ENCODE peak calls at places on chromosomes 1 and 21, in four cellular contexts. Z, I, L and X are unnamed samples.

GRCh38 chr1:92909321-92909720 is 51.9 kb downstream of the DIPK1A start:
- DNase-seq in Z (peak; percentile 95), I (peak; percentile 94), L (no peak), X (peak; percentile 97)

GRCh38 chr1:180264595-180264994 is 34.5 kb downstream of the LHX4 start:
- DNase-seq in Z (no peak), I (no peak), L (no peak), X (no peak)

GRCh38 chr21:37373539-37373938 is 7.0 kb downstream of the DYRK1A start:
- DNase-seq in Z (no peak), I (no peak), L (no peak), X (peak; percentile 59)

GRCh38 chr1:39757501-39757900 is 13.6 kb downstream of the OXCT2 start:
- DNase-seq in Z (no peak), I (no peak), L (no peak), X (no peak)

GRCh38 chr1:33149453-33150190 is 32.2 kb downstream of the TRIM62 start:
- DNase-seq in Z (no peak), I (no peak), L (no peak), X (peak; percentile 91)

GRCh38 chr1:8082945-8083344 is 56.8 kb upstream of the ERRFI1 start:
- DNase-seq in Z (peak; percentile 84), I (peak; percentile 90), L (no peak), X (peak; percentile 41)

GRCh38 chr1:87336623-87337067 is 8.0 kb downstream of the LMO4 start:
- DNase-seq in Z (no peak), I (no peak), L (no peak), X (no peak)

GRCh38 chr1:10960954-10961833 is 51.3 kb upstream of the TARDBP start:
- DNase-seq in Z (peak; percentile 56), I (peak; percentile 46), L (peak; percentile 98), X (peak; percentile 85)

GRCh38 chr1:44707959-44708831 is 22.8 kb downstream of the RNU5D-1 start:
- DNase-seq in Z (peak; percentile 45), I (peak; percentile 47), L (peak; percentile 88), X (peak; percentile 57)

GRCh38 chr1:193322218-193322617 is 135.8 kb upstream of the B3GALT2 start:
- DNase-seq in Z (peak; percentile 84), I (peak; percentile 89), L (peak; percentile 12), X (peak; percentile 76)

GRCh38 chr1:88695781-88696180 is 11.7 kb downstream of the PKN2 start:
- DNase-seq in Z (peak; percentile 33), I (peak; percentile 59), L (no peak), X (peak; percentile 29)

GRCh38 chr1:6956488-6957159 is 171.4 kb downstream of the CAMTA1 start:
- DNase-seq in Z (no peak), I (no peak), L (peak; percentile 81), X (peak; percentile 19)

GRCh38 chr21:42262826-42263225 is 43.9 kb downstream of the ABCG1 start:
- DNase-seq in Z (peak; percentile 24), I (no peak), L (no peak), X (peak; percentile 77)

GRCh38 chr1:92315766-92316413 is 17.0 kb downstream of the RPAP2 start:
- DNase-seq in Z (no peak), I (no peak), L (no peak), X (no peak)

GRCh38 chr21:32826317-32827167 is 55.0 kb upstream of the PAXBP1 start:
- DNase-seq in Z (peak; percentile 63), I (peak; percentile 58), L (peak; percentile 81), X (peak; percentile 72)

GRCh38 chr1:101496109-101496508 is 259.3 kb downstream of the S1PR1 start:
- DNase-seq in Z (no peak), I (no peak), L (no peak), X (no peak)

GRCh38 chr1:87968259-87968955 is 639.7 kb downstream of the LMO4 start:
- DNase-seq in Z (peak; percentile 69), I (peak; percentile 92), L (peak; percentile 56), X (peak; percentile 37)

GRCh38 chr1:226438007-226438406 is 30.1 kb upstream of the PARP1 start:
- DNase-seq in Z (no peak), I (no peak), L (peak; percentile 47), X (peak; percentile 70)

GRCh38 chr1:69673301-69673700 is 105.6 kb downstream of the LRRC7 start:
- DNase-seq in Z (no peak), I (no peak), L (no peak), X (no peak)

DNA sequence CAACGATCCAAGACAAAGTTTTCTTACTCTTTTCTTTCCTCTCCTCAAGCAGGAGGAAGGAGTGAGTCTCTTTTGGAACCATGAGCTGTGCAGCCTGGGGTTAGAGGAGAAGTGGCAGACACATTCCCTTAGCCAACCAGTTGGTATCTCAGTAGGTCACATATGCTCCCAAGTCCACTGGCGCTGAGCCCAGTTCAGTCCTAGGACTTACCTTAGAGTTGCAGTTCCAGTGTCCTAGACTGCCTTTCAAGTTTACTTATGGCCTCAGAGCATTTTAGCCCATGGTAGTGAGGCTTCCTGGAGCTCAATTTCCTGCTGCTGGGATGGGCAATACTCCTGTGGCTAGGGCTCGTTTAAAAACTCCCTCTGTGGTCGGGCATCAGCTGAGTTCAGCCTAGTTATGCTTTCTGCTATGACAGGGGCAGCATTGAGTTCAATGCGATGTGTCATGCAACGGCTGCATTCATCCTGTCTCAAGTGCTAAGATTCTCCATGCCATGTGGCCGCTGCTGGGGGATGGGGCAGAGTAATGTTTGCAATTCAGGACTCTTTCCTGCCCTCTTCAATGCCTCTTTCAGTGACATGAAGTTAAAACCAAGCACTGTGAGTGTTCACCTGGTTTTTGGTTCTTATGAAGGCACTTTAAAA is 103.8 kb downstream of the LRRC7 start:
- DNase-seq in Z (no peak), I (peak; percentile 81), L (no peak), X (no peak)
- H2AFZ ChIP-seq in Z (no peak overlapping the region), I (no peak overlapping the region), L (peak overlapping the region; percentile 58), X (no peak overlapping the region)

DNA sequence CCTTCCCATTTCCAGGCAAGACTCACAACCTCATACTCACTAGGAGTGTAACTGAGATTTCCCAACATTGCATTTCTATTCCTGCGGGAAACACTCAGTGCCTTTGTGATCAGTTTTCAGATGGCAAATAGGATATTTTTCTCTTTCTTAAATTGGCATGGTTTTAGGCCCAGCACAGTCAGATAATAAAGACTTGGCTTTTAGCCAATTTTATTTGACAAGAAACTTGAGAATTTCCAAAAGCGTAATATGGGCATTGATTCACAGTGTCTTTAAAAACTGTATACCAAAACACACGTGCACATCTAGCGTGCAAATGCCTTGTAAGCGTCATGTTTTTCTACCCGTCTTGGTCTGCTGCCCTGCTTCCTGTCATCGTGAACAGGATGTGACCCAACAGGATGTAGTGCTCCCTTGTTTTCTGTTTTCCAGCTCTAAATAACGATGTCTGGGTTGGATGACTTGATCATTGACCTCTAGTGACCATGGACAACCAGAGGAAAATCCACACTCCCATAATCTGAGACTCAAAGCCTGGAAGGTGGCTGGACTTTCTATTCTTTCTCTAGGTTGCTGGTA is 24.7 kb upstream of the SLC44A3 start:
- DNase-seq in Z (no peak), I (no peak), L (no peak), X (no peak)
- H2AFZ ChIP-seq in Z (no peak overlapping the region), I (no peak overlapping the region), L (no peak overlapping the region), X (no peak overlapping the region)

DNA sequence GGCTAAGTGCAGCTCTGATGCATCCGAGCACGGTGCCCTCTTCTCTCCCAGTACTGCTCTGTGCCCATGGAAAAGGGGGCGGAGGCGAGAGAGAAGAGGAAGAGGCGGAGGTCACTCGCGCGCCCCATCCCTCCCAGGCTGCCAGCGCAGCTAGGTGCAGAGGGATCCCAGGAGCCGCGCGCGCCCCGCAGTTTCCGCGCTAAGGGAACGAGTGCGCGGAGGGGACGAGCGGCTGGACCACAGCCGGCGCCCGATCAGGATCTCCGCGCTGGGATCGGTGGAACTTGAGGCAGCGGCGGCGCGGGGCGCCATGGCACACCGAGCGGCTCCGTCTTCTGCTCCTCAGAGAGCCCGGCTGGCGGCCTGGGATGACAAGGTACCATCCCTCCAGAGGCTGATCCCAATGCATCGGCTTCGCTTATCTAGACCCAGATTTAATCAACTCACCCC is at the start of gene PTGFR:
- DNase-seq in Z (peak; percentile 36), I (peak; percentile 52), L (peak; percentile 79), X (peak; percentile 43)
- H2AFZ ChIP-seq in Z (peak within 1 kb of the TSS; percentile 90), I (peak within 1 kb of the TSS; percentile 35), L (peak within 1 kb of the TSS; percentile 99), X (peak within 1 kb of the TSS; percentile 57)

DNA sequence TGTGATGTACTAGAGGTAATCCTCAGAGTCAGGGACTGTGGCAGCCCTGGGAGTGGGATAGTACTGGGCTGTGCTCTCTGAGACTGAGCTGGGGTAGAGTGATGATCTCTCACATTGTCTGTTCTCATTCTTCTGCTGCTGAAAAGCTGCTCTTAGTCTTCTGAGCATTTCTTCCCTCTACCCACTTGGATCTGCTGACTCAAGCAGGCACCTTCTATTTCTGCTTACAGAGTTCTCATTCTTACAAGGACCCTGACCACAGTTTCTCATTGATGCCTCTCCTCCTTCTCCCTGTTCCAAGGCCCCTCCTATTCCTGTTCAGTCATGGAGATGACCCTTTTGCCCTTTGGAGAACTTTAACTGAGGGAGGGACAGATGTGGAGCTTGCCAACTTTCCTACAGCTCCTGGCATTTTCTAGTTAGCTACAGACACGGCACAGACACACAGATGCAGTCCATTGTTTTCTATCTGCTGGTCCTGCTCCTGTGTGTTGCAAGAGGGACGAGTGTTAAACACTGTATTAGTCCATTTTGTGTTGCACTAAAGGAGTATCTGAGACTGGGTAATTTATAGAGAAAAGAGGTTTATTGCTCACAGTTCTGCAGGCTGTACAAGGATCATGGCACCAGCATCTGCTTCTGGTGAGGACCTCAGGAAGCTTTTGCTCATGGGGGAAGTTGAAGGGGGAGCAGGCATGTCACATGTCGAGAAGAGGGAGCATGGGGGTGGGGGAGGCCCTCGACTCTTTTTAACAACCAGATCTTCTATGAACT is 12.3 kb downstream of the MAPKAPK2 start:
- DNase-seq in Z (no peak), I (no peak), L (no peak), X (no peak)
- H2AFZ ChIP-seq in Z (no peak overlapping the region), I (no peak overlapping the region), L (no peak overlapping the region), X (no peak overlapping the region)

DNA sequence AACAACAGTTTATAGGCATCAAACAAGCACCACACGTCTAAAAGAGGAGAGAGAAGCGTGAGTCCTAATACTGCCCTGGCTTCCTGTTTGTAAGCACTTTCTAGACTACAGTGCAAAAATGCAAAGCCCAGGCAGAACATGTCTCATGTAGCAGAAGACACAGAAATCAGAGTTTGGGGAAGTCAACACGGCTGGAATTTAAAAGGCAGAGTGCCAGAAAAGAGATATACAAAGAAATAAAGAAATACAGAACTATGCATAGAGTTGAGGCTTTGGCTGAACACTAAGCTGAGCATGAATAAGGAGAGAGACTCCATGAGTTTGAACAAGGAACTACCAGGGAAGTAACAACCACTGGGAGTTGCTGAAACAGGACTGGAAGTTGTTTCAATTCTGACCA is 566.6 kb upstream of the NR5A2 start:
- DNase-seq in Z (peak; percentile 13), I (peak; percentile 12), L (peak; percentile 5), X (no peak)
- H2AFZ ChIP-seq in Z (no peak overlapping the region), I (peak overlapping the region; percentile 47), L (peak overlapping the region; percentile 49), X (no peak overlapping the region)

DNA sequence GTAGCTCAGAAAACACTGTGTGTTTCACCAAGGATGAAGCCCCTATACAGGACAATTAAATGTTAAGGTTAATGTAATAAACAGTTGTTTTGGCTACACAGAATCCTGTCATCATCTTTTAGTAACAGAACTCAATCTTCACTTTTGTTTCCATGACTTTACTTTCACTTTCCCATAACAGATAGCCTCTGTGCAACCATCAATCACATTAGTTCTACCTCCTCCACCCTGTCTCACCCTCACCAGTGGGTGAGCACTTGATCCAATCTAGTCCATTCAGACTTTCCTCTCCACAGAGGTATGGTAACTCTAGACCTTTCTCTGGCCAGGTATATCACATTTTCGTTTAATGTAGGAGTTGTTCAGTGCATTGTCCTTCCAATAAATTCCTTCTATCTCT is 1018.5 kb downstream of the ADGRL2 start:
- DNase-seq in Z (no peak), I (no peak), L (no peak), X (no peak)
- H2AFZ ChIP-seq in Z (no peak overlapping the region), I (peak overlapping the region; percentile 65), L (no peak overlapping the region), X (no peak overlapping the region)

GRCh38 chr21:36065497-36066036 is 4.3 kb upstream of the CBR1 start:
- DNase-seq in Z (peak; percentile 65), I (peak; percentile 64), L (no peak), X (peak; percentile 69)
- H2AFZ ChIP-seq in Z (no peak overlapping the region), I (peak overlapping the region; percentile 78), L (peak overlapping the region; percentile 53), X (peak overlapping the region; percentile 68)